ENCODE peak calls at places on chromosomes 6 and 20, in nine cellular contexts. One of them, this sample, is unnamed.

GRCh38 chr6:37007340-37008043 is 2.0 kb downstream of the FGD2 start:
- DNase-seq in mammary epithelial cell: no peak
- DNase-seq in OCI-LY7: peak; percentile 69
- DNase-seq in GM12878: no peak
- DNase-seq in fibroblast of lung: no peak
- DNase-seq in K562: no peak
- DNase-seq in mesenchymal stem cell: no peak
- DNase-seq in H1: no peak
- DNase-seq in IMR-90: no peak
- DNase-seq in this sample: no peak

GRCh38 chr6:99590728-99591672 is 15.6 kb upstream of the PRDM13 start:
- DNase-seq in mammary epithelial cell: no peak
- DNase-seq in OCI-LY7: no peak
- DNase-seq in GM12878: no peak
- DNase-seq in fibroblast of lung: no peak
- DNase-seq in K562: no peak
- DNase-seq in mesenchymal stem cell: no peak
- DNase-seq in H1: no peak
- DNase-seq in IMR-90: no peak
- DNase-seq in this sample: no peak

GRCh38 chr6:40755749-40756452 is 168.7 kb upstream of the LRFN2 start:
- DNase-seq in mammary epithelial cell: no peak
- DNase-seq in OCI-LY7: peak; percentile 48
- DNase-seq in GM12878: peak; percentile 8
- DNase-seq in fibroblast of lung: peak; percentile 75
- DNase-seq in K562: no peak
- DNase-seq in mesenchymal stem cell: peak; percentile 72
- DNase-seq in H1: no peak
- DNase-seq in IMR-90: peak; percentile 44
- DNase-seq in this sample: no peak

GRCh38 chr20:17560344-17561074 is 9.4 kb upstream of the DSTN start:
- DNase-seq in mammary epithelial cell: no peak
- DNase-seq in OCI-LY7: no peak
- DNase-seq in GM12878: no peak
- DNase-seq in fibroblast of lung: no peak
- DNase-seq in K562: no peak
- DNase-seq in mesenchymal stem cell: peak; percentile 42
- DNase-seq in H1: no peak
- DNase-seq in IMR-90: no peak
- DNase-seq in this sample: no peak

GRCh38 chr6:35327349-35328027 is 14.9 kb upstream of the PPARD start:
- DNase-seq in mammary epithelial cell: peak; percentile 36
- DNase-seq in OCI-LY7: peak; percentile 83
- DNase-seq in GM12878: no peak
- DNase-seq in fibroblast of lung: peak; percentile 47
- DNase-seq in K562: peak; percentile 73
- DNase-seq in mesenchymal stem cell: peak; percentile 62
- DNase-seq in H1: no peak
- DNase-seq in IMR-90: peak; percentile 55
- DNase-seq in this sample: peak; percentile 70

GRCh38 chr6:12767016-12767415 is 50.4 kb downstream of the PHACTR1 start:
- DNase-seq in mammary epithelial cell: no peak
- DNase-seq in OCI-LY7: no peak
- DNase-seq in GM12878: no peak
- DNase-seq in fibroblast of lung: peak; percentile 12
- DNase-seq in K562: no peak
- DNase-seq in mesenchymal stem cell: no peak
- DNase-seq in H1: no peak
- DNase-seq in IMR-90: no peak
- DNase-seq in this sample: no peak

GRCh38 chr6:116945809-116946208 is 68.8 kb downstream of the RFX6 start:
- DNase-seq in mammary epithelial cell: peak; percentile 77
- DNase-seq in OCI-LY7: no peak
- DNase-seq in GM12878: no peak
- DNase-seq in fibroblast of lung: peak; percentile 1
- DNase-seq in K562: no peak
- DNase-seq in mesenchymal stem cell: peak; percentile 30
- DNase-seq in H1: no peak
- DNase-seq in IMR-90: no peak
- DNase-seq in this sample: no peak

GRCh38 chr20:7879883-7880282 is 60.4 kb downstream of the HAO1 start:
- DNase-seq in mammary epithelial cell: peak; percentile 14
- DNase-seq in OCI-LY7: no peak
- DNase-seq in GM12878: no peak
- DNase-seq in fibroblast of lung: no peak
- DNase-seq in K562: no peak
- DNase-seq in mesenchymal stem cell: peak; percentile 84
- DNase-seq in H1: no peak
- DNase-seq in IMR-90: peak; percentile 43
- DNase-seq in this sample: no peak

DNA sequence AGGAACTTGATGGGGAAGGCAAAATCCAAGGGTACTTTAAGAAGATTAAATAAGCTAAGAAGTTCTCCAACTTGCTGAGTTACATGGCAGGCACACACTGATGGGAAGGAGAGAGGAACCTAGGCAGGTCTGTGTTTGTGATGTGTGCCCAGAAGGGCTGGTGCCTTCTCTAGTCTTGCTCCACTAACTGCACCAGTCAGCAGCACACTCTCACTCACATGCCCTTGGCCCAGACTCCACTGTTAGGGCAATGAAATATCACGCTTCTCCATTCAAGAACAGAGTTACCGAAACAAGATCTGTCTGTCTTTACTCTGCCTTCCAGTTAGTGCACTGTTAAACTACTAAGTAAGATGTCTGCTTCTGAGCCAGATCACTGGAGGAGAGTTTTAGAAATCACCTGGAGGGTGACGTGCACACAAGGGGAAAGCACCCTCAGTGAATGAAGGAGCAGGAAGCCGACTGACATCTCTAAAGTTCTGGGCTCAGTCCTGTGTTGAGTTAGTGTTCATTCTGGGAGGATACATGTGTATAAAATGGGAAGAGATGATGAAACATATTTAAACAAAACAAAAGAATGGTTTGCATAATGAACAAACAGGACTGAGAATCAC is 251.1 kb downstream of the FOXC1 start:
- DNase-seq in mammary epithelial cell: no peak
- DNase-seq in OCI-LY7: no peak
- DNase-seq in GM12878: no peak
- DNase-seq in fibroblast of lung: no peak
- DNase-seq in K562: no peak
- DNase-seq in mesenchymal stem cell: no peak
- DNase-seq in H1: no peak
- DNase-seq in IMR-90: no peak
- DNase-seq in this sample: no peak
- H3K4me2 ChIP-seq in mammary epithelial cell: no peak overlapping the region
- H3K4me2 ChIP-seq in OCI-LY7: no peak overlapping the region
- H3K4me2 ChIP-seq in GM12878: peak overlapping the region; percentile 50
- H3K4me2 ChIP-seq in fibroblast of lung: no peak overlapping the region
- H3K4me2 ChIP-seq in K562: no peak overlapping the region
- H3K4me2 ChIP-seq in mesenchymal stem cell: no peak overlapping the region
- H3K4me2 ChIP-seq in H1: no peak overlapping the region
- H3K4me2 ChIP-seq in IMR-90: no peak overlapping the region
- H3K4me2 ChIP-seq in this sample: no peak overlapping the region

DNA sequence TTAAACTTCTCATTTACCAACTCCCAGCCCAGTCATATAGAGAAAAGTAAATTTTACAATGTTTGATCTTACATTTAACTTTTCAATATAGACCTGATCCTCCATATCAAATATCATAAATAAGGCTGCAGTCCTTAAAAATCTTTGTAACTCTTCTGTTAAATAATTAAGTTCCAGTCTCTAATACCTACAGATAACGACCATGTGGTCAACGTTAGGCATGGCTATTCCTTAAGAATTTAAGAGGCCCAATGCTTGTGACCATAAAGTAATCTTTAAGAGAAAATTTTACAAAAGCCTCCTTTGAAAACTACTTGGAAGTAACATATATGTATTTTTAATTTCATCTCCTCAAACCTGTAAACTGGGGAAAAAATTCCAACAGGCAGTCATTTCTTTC is 1.6 kb downstream of the FBXO5 start:
- DNase-seq in mammary epithelial cell: no peak
- DNase-seq in OCI-LY7: peak; percentile 16
- DNase-seq in GM12878: no peak
- DNase-seq in fibroblast of lung: no peak
- DNase-seq in K562: no peak
- DNase-seq in mesenchymal stem cell: no peak
- DNase-seq in H1: no peak
- DNase-seq in IMR-90: no peak
- DNase-seq in this sample: no peak
- H2AFZ ChIP-seq in mammary epithelial cell: no peak overlapping the region
- H2AFZ ChIP-seq in OCI-LY7: no peak overlapping the region
- H2AFZ ChIP-seq in GM12878: no peak overlapping the region
- H2AFZ ChIP-seq in fibroblast of lung: no peak overlapping the region
- H2AFZ ChIP-seq in K562: no peak overlapping the region
- H2AFZ ChIP-seq in mesenchymal stem cell: no peak overlapping the region
- H2AFZ ChIP-seq in H1: no peak overlapping the region
- H2AFZ ChIP-seq in IMR-90: no peak overlapping the region
- H2AFZ ChIP-seq in this sample: no peak overlapping the region

DNA sequence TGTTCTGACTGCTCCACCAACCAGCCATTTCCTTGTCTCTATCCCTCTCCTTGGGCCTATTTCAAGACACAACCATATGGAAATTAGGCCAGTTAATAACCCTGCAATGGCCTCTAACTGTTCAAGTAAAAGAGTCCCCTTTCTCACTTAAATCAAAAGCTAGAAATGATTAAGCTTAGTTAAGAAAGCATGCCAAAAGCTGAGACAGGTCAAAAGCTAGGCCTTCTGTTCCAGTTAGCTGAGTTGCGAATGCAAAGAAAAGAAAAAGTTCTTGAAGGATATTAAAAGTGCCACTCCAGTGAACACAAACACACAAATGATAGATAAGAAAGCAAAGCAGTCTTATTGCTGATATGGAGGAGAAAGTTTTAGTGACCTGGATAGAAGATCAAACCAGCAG is 22.5 kb downstream of the SERINC1 start:
- DNase-seq in mammary epithelial cell: no peak
- DNase-seq in OCI-LY7: no peak
- DNase-seq in GM12878: no peak
- DNase-seq in fibroblast of lung: no peak
- DNase-seq in K562: no peak
- DNase-seq in mesenchymal stem cell: no peak
- DNase-seq in H1: no peak
- DNase-seq in IMR-90: no peak
- DNase-seq in this sample: no peak
- H3K27ac ChIP-seq in mammary epithelial cell: no peak overlapping the region
- H3K27ac ChIP-seq in OCI-LY7: no peak overlapping the region
- H3K27ac ChIP-seq in GM12878: no peak overlapping the region
- H3K27ac ChIP-seq in fibroblast of lung: no peak overlapping the region
- H3K27ac ChIP-seq in K562: no peak overlapping the region
- H3K27ac ChIP-seq in mesenchymal stem cell: peak overlapping the region; percentile 48
- H3K27ac ChIP-seq in H1: no peak overlapping the region
- H3K27ac ChIP-seq in IMR-90: no peak overlapping the region
- H3K27ac ChIP-seq in this sample: no peak overlapping the region

GRCh38 chr6:150347845-150348244 is 21.0 kb upstream of the IYD start:
- DNase-seq in mammary epithelial cell: no peak
- DNase-seq in OCI-LY7: peak; percentile 93
- DNase-seq in GM12878: peak; percentile 13
- DNase-seq in fibroblast of lung: no peak
- DNase-seq in K562: no peak
- DNase-seq in mesenchymal stem cell: no peak
- DNase-seq in H1: no peak
- DNase-seq in IMR-90: no peak
- DNase-seq in this sample: no peak
- H3K4me2 ChIP-seq in mammary epithelial cell: no peak overlapping the region
- H3K4me2 ChIP-seq in OCI-LY7: peak overlapping the region; percentile 59
- H3K4me2 ChIP-seq in GM12878: no peak overlapping the region
- H3K4me2 ChIP-seq in fibroblast of lung: no peak overlapping the region
- H3K4me2 ChIP-seq in K562: no peak overlapping the region
- H3K4me2 ChIP-seq in mesenchymal stem cell: no peak overlapping the region
- H3K4me2 ChIP-seq in H1: no peak overlapping the region
- H3K4me2 ChIP-seq in IMR-90: no peak overlapping the region
- H3K4me2 ChIP-seq in this sample: no peak overlapping the region

DNA sequence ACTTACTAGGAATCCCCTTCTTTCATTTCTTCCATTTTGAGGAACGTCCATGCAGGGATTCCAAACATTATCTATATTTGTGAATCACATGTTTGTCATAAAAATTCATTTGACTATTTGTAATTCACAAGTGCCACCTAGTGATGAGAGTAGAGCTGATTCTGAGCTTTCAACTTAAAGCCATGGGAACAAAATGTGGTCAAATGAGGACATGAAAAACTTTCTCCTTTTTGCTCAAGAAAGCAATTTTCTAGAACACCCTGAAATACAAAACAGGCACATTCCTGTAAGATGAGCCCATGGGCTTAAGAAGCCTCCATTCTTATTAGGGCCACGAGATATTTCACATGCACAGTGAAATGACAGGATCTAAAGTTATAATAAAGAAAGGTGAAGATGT is 12.3 kb downstream of the MAP3K7 start:
- DNase-seq in mammary epithelial cell: no peak
- DNase-seq in OCI-LY7: peak; percentile 6
- DNase-seq in GM12878: no peak
- DNase-seq in fibroblast of lung: peak; percentile 18
- DNase-seq in K562: no peak
- DNase-seq in mesenchymal stem cell: peak; percentile 18
- DNase-seq in H1: no peak
- DNase-seq in IMR-90: peak; percentile 46
- DNase-seq in this sample: no peak
- H2AFZ ChIP-seq in mammary epithelial cell: no peak overlapping the region
- H2AFZ ChIP-seq in OCI-LY7: no peak overlapping the region
- H2AFZ ChIP-seq in GM12878: no peak overlapping the region
- H2AFZ ChIP-seq in fibroblast of lung: no peak overlapping the region
- H2AFZ ChIP-seq in K562: no peak overlapping the region
- H2AFZ ChIP-seq in mesenchymal stem cell: no peak overlapping the region
- H2AFZ ChIP-seq in H1: no peak overlapping the region
- H2AFZ ChIP-seq in IMR-90: no peak overlapping the region
- H2AFZ ChIP-seq in this sample: no peak overlapping the region

DNA sequence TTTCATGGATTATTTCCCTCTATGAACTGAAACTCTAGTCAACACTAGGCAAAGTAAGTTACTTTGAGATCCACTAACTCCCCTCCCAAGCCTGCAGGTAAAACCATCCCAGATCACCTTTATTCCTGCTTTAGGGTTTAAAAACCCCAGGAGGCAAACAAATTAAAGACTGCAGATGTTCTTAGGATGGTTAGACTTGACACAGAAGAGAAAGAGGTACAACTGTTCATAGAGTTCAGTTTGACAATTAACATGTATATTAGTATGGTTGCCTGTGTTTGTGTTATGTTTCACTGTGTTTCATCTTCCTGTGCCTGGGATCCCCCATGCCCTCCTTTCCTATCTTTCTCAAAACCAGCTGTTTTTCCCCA is 53.5 kb downstream of the RREB1 start:
- DNase-seq in mammary epithelial cell: no peak
- DNase-seq in OCI-LY7: no peak
- DNase-seq in GM12878: no peak
- DNase-seq in fibroblast of lung: no peak
- DNase-seq in K562: no peak
- DNase-seq in mesenchymal stem cell: no peak
- DNase-seq in H1: no peak
- DNase-seq in IMR-90: no peak
- DNase-seq in this sample: no peak
- H3K27ac ChIP-seq in mammary epithelial cell: peak overlapping the region; percentile 61
- H3K27ac ChIP-seq in OCI-LY7: no peak overlapping the region
- H3K27ac ChIP-seq in GM12878: no peak overlapping the region
- H3K27ac ChIP-seq in fibroblast of lung: no peak overlapping the region
- H3K27ac ChIP-seq in K562: peak overlapping the region; percentile 5
- H3K27ac ChIP-seq in mesenchymal stem cell: no peak overlapping the region
- H3K27ac ChIP-seq in H1: no peak overlapping the region
- H3K27ac ChIP-seq in IMR-90: no peak overlapping the region
- H3K27ac ChIP-seq in this sample: no peak overlapping the region